ENCODE peak calls at places on chromosomes 6 and 20, in ten cellular contexts. O is CD8-positive, alpha-beta memory T cell; K is GM23248; C is A549; N is adrenal gland; Q is body of pancreas; M is HCT116; Z is tibial artery; E is PC-3; I is cardiac muscle cell. J is an unnamed sample. For H3K4me1, the result is how much of the 10 kb centered on the place peaks cover.

GRCh38 chr6:114390176-114390575 is 47.4 kb upstream of the HS3ST5 start:
- DNase-seq in O (no peak), K (no peak), C (no peak), N (no peak), Q (no peak), M (no peak), Z (no peak), E (peak), I (no peak), J (no peak)

GRCh38 chr6:36334832-36335459 is 1.7 kb downstream of the BNIP5 start:
- DNase-seq in O (no peak), K (no peak), C (no peak), N (no peak), Q (peak), M (no peak), Z (peak), E (peak), I (no peak), J (no peak)

GRCh38 chr6:98724537-98724936 is 109.8 kb upstream of the POU3F2 start:
- DNase-seq in O (no peak), K (no peak), C (no peak), N (no peak), Q (no peak), M (no peak), Z (no peak), E (no peak), I (no peak), J (no peak)

GRCh38 chr6:13284646-13285045 is 43.7 kb downstream of the TBC1D7 start:
- DNase-seq in O (no peak), K (no peak), C (no peak), N (no peak), Q (no peak), M (no peak), Z (no peak), E (no peak), I (no peak), J (no peak)

GRCh38 chr6:36506617-36507016 is 40.7 kb downstream of the STK38 start:
- DNase-seq in O (no peak), K (no peak), C (no peak), N (no peak), Q (no peak), M (no peak), Z (no peak), E (no peak), I (no peak), J (no peak)

GRCh38 chr6:88086792-88087191 is 39.2 kb downstream of the SPACA1 start:
- DNase-seq in O (no peak), K (no peak), C (no peak), N (no peak), Q (no peak), M (no peak), Z (no peak), E (no peak), I (no peak), J (no peak)

GRCh38 chr6:143450453-143451362 is at the start of the genes ADAT2 and PEX3:
- DNase-seq in O (peak), K (peak), C (peak), N (peak), Q (peak), M (peak), Z (peak), E (peak), I (peak), J (peak)

GRCh38 chr6:156687875-156688549 is 89.2 kb upstream of the ARID1B start:
- DNase-seq in O (no peak), K (peak), C (no peak), N (peak), Q (peak), M (peak), Z (no peak), E (peak), I (peak), J (peak)

GRCh38 chr20:54692168-54692887 is 216.9 kb downstream of the DOK5 start:
- DNase-seq in O (no peak), K (no peak), C (no peak), N (no peak), Q (no peak), M (no peak), Z (no peak), E (no peak), I (no peak), J (no peak)

GRCh38 chr20:33654680-33655161 is 7.4 kb upstream of the C20orf144 start:
- DNase-seq in O (no peak), K (no peak), C (no peak), N (no peak), Q (no peak), M (no peak), Z (no peak), E (no peak), I (no peak), J (peak)

GRCh38 chr6:132392792-132393191 is 8.5 kb downstream of the MOXD1 start:
- DNase-seq in O (no peak), K (no peak), C (peak), N (no peak), Q (no peak), M (peak), Z (no peak), E (peak), I (no peak), J (no peak)

GRCh38 chr20:51800769-51801219 is 1.5 kb downstream of the SALL4 start:
- DNase-seq in O (no peak), K (peak), C (peak), N (no peak), Q (peak), M (no peak), Z (no peak), E (peak), I (peak), J (no peak)

GRCh38 chr6:42295688-42296087 is 78.0 kb upstream of the MRPS10 start:
- DNase-seq in O (no peak), K (no peak), C (no peak), N (no peak), Q (no peak), M (no peak), Z (no peak), E (no peak), I (no peak), J (no peak)

GRCh38 chr20:21344216-21344615 is 41.1 kb downstream of the XRN2 start:
- DNase-seq in O (no peak), K (no peak), C (no peak), N (no peak), Q (no peak), M (no peak), Z (no peak), E (no peak), I (no peak), J (no peak)

GRCh38 chr6:72760130-72760793 is 138.4 kb downstream of the KCNQ5 start:
- DNase-seq in O (no peak), K (peak), C (no peak), N (no peak), Q (peak), M (no peak), Z (no peak), E (no peak), I (peak), J (no peak)

GRCh38 chr20:48722002-48722731 is 105.6 kb downstream of the PREX1 start:
- DNase-seq in O (no peak), K (peak), C (no peak), N (peak), Q (peak), M (no peak), Z (peak), E (no peak), I (peak), J (peak)

GRCh38 chr6:142728367-142728766 is 216.6 kb downstream of the HIVEP2 start:
- DNase-seq in O (no peak), K (no peak), C (no peak), N (no peak), Q (peak), M (no peak), Z (no peak), E (no peak), I (peak), J (no peak)

DNA sequence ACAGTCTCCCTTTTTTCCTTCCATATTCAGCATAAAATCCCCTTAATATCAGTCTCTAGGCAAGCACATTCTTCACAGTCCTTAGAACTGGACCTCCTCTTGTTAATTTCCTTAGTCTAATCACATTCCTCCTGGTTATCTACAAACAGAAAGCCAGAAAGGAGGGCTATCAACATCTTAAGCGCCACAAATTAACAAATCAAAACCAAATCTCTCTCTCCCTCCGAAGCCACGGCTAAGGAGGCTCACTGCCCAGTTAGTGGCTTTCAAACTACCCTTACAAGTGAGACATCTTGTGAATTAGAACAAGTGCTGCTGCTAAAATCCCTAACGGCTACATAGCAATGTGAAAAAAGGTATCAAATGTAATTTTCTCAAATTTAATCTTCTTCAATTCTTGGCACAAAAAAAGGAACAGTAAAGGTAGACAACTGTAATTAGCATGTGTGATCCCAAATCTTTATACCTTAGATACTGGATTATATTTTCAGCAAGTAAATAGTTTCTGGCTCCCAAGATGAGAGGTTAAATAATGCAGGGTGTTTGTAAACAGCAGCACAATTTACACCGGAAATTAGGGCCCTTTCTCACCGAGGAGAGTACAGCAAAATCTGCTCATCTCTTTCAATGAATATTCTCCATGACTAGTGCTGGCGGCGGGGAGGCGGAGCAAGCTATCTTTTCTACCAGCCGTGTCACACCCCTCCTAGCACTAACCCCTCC is 1.4 kb upstream of the TRIM39 start:
- DNase-seq in O (peak), K (peak), C (peak), N (no peak), Q (peak), M (no peak), Z (no peak), E (peak), I (peak), J (no peak)
- H3K4me1 ChIP-seq in O (half or more), K (under half), C (under half), N (under half), Q (under half), M (under half), Z (under half), E (under half), I (under half), J (under half)

DNA sequence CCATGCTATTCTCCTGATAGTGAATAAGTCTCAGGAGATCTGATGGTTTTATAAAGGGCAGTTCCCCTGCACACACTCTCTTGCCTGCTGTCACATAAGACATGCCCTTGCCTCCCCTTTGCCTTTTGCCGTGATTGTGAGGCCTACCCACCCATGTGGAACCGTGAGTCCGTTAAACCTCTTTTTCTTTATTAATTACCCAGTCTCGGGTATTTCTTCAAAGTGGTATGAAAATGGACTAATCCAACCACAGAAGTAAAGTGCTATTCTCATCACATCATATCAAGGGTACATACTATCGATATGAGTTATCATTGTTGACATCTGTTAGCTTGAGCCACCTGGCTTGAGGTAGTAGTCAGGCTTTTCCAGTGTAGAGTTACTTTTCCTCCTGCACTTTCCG is 2.3 kb downstream of the MANBAL start:
- DNase-seq in O (no peak), K (no peak), C (no peak), N (no peak), Q (no peak), M (no peak), Z (no peak), E (no peak), I (no peak), J (no peak)
- H3K4me1 ChIP-seq in O (under half), K (under half), C (under half), N (half or more), Q (under half), M (half or more), Z (under half), E (under half), I (under half), J (under half)

DNA sequence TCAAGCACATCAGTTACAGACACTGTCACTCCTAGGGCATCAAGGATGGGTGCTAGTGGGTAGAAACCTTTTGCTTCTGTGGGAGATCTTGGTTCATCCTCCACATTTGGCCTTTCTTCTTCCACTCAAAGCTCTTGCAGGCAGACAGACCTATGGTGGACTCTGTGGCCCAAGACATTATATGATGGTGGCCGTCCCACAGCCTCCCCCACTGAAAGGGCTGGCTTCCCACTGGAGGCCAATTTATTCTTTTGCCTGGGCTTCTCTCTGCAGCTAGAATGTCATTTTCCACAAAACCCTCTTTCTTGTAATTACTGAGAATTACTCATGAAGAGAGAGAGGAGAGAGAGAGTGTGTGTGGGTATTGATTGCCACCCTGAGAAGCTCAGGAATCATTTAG is 43.8 kb downstream of the CD40 start:
- DNase-seq in O (no peak), K (no peak), C (no peak), N (no peak), Q (no peak), M (no peak), Z (no peak), E (no peak), I (no peak), J (no peak)
- H3K4me1 ChIP-seq in O (under half), K (under half), C (under half), N (under half), Q (under half), M (under half), Z (under half), E (under half), I (under half), J (under half)

DNA sequence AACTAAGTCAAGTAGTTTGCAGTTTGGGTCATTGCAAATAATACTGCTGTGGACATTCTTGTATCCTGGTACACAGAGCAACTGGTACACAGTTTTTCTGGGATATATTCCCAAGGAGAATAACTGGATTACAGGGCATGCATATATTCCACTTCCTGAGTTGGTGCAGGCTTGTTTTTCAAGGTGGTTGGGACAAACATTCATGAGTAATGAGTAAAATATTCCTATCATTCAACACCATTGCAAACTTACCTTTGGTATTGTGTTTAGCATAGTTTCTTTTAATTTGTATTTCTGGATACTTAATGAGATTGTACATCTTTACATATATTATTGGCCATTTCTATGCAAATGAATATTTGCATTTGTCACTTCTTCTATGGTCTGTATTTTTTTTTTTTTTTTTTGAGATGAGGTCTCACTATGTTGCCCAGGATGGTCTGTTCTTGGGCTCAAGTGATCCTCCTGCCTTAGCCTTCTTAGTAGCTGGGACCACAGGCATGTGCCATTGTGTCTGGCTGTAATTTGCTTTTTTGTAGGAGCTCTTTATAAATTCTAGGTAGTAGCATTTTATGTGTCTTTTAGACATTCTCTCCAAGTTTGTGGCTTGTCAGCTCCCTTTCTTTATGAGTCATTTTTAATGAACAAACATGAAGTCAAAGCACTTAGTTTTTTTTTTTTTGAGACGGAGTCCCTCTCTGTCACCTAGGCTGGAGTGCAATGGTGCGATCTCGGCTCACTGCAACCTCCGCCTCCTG is 158.7 kb downstream of the SOX4 start:
- DNase-seq in O (no peak), K (peak), C (no peak), N (no peak), Q (no peak), M (no peak), Z (no peak), E (peak), I (no peak), J (no peak)
- H3K4me1 ChIP-seq in O (under half), K (under half), C (half or more), N (under half), Q (under half), M (half or more), Z (under half), E (half or more), I (half or more), J (under half)

GRCh38 chr6:160430203-160430602 is 82.0 kb downstream of the SLC22A3 start:
- DNase-seq in O (no peak), K (no peak), C (no peak), N (no peak), Q (no peak), M (no peak), Z (no peak), E (no peak), I (peak), J (no peak)

GRCh38 chr6:160430741-160431140 is 82.6 kb downstream of the SLC22A3 start:
- DNase-seq in O (no peak), K (peak), C (no peak), N (no peak), Q (no peak), M (no peak), Z (no peak), E (no peak), I (peak), J (no peak)

GRCh38 chr6:160427312-160428068 is 79.3 kb downstream of the SLC22A3 start:
- DNase-seq in O (no peak), K (no peak), C (no peak), N (no peak), Q (peak), M (no peak), Z (no peak), E (peak), I (peak), J (no peak)

GRCh38 chr6:160428069-160428430 is 79.9 kb downstream of the SLC22A3 start:
- DNase-seq in O (no peak), K (no peak), C (no peak), N (peak), Q (peak), M (no peak), Z (peak), E (no peak), I (peak), J (no peak)

GRCh38 chr6:160428818-160429744 is 80.9 kb downstream of the SLC22A3 start:
- DNase-seq in O (no peak), K (no peak), C (no peak), N (no peak), Q (no peak), M (no peak), Z (no peak), E (no peak), I (no peak), J (no peak)
- H3K4me1 ChIP-seq in O (under half), K (under half), C (under half), N (under half), Q (under half), M (under half), Z (under half), E (under half), I (under half), J (under half)

DNA sequence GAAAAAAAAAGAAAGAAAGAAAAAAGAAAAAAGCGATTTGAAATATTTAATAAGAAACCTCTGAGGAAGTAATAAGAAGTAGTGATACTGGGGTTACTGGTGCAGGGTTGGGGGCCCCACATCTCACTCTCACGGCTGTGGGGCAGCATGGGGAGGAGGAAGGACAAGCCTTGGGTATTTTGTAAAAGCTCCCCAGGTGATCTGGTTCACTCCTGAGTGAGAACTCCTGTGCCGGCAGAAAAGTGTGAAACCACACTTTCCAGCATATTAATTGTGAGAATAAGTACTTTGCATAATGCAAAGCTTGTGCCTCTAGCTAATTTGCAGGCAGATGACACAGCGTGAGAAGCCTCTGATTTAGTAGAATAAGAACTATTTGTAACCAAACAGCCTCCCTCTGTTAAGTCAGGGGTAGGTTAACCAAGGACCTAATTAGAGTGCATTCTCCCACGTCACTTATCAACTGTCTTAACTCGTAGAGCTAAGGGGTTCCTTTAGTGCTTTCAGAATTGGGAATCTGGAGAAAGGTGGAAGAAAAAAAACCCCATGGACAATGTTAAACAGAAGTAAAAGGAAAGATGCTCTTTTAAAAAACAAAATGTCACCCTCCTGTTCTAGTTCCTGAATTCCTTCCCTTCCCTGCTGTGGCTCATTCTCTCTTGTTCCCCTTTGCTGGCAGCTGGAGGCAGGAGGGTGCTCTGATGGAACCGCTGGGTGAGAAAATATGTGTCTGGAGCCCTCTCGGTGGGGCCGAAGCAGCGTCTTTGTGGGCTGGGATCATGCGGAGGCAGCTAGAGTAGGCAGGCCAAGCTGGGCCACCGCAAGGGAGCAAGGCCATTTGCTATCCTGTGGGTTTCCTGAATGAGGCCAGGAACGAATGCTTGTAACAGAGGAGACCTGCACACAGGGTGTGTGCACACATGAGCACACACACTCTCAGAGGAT is 108.7 kb downstream of the FYN start:
- DNase-seq in O (peak), K (no peak), C (no peak), N (no peak), Q (no peak), M (no peak), Z (no peak), E (no peak), I (no peak), J (no peak)
- H3K4me1 ChIP-seq in O (half or more), K (under half), C (under half), N (under half), Q (under half), M (under half), Z (under half), E (under half), I (half or more), J (under half)

J was measured in ascending aorta.